ENCODE peak calls at places on chromosomes 1 and 21, in seven cellular contexts. K is GM12865, C is aorta, E is cardiac muscle cell, Y is NCI-H446 treated with DMSO at 0.1 percent for 48 hours, N is foreskin keratinocyte, F is fibroblast of mammary gland. A is an unnamed sample.

GRCh38 chr1:96722161-96722908 is 751 bp downstream of the PTBP2 start:
- DNase-seq in K (peak; percentile 22), C (peak; percentile 88), E (peak; percentile 75), Y (no peak), N (peak; percentile 44), F (peak; percentile 54), A (peak; percentile 87)

GRCh38 chr1:20125091-20125490 is 5.8 kb upstream of the PLA2G2D start:
- DNase-seq in K (no peak), C (no peak), E (peak; percentile 40), Y (no peak), N (peak; percentile 75), F (no peak), A (no peak)

GRCh38 chr1:202234331-202235002 is 40.9 kb downstream of the LGR6 start:
- DNase-seq in K (no peak), C (no peak), E (no peak), Y (no peak), N (peak; percentile 35), F (peak; percentile 18), A (no peak)

GRCh38 chr1:226891846-226892533 is 21.6 kb downstream of the PSEN2 start:
- DNase-seq in K (no peak), C (peak; percentile 58), E (peak; percentile 59), Y (no peak), N (no peak), F (peak; percentile 22), A (peak; percentile 54)

GRCh38 chr1:237562247-237562823 is 328.4 kb downstream of the ZP4 start:
- DNase-seq in K (peak; percentile 71), C (no peak), E (peak; percentile 80), Y (peak; percentile 60), N (peak; percentile 70), F (peak; percentile 74), A (peak; percentile 47)

GRCh38 chr1:151520359-151520758 is 9.2 kb downstream of the CGN start:
- DNase-seq in K (no peak), C (peak; percentile 9), E (no peak), Y (no peak), N (no peak), F (no peak), A (no peak)

GRCh38 chr1:156149374-156150106 is 3.8 kb upstream of the SEMA4A start:
- DNase-seq in K (peak; percentile 93), C (peak; percentile 84), E (no peak), Y (no peak), N (no peak), F (no peak), A (no peak)

GRCh38 chr1:67597336-67597735 is 87.7 kb upstream of the GADD45A start:
- DNase-seq in K (no peak), C (no peak), E (no peak), Y (no peak), N (no peak), F (no peak), A (no peak)

GRCh38 chr1:75908717-75909152 is 23.5 kb downstream of the ASB17 start:
- DNase-seq in K (peak; percentile 72), C (no peak), E (peak; percentile 65), Y (peak; percentile 10), N (peak; percentile 50), F (peak; percentile 54), A (peak; percentile 1)

GRCh38 chr1:101388904-101389546 is 152.2 kb downstream of the S1PR1 start:
- DNase-seq in K (peak; percentile 94), C (no peak), E (peak; percentile 23), Y (no peak), N (no peak), F (peak; percentile 11), A (no peak)

GRCh38 chr1:34162852-34163766 is 1.9 kb downstream of the CSMD2 start:
- DNase-seq in K (peak; percentile 64), C (peak; percentile 93), E (peak; percentile 86), Y (no peak), N (peak; percentile 60), F (peak; percentile 87), A (peak; percentile 98)

GRCh38 chr1:91804546-91805023 is 81.4 kb downstream of the TGFBR3 start:
- DNase-seq in K (peak; percentile 91), C (no peak), E (peak; percentile 70), Y (no peak), N (peak; percentile 94), F (peak; percentile 92), A (no peak)

GRCh38 chr21:33760641-33761103 is 118.4 kb downstream of the ITSN1 start:
- DNase-seq in K (no peak), C (no peak), E (peak; percentile 52), Y (no peak), N (no peak), F (peak; percentile 76), A (peak; percentile 53)

GRCh38 chr1:153677718-153678518 is 570 bp upstream of the NPR1 start:
- DNase-seq in K (peak; percentile 70), C (peak; percentile 79), E (peak; percentile 69), Y (peak; percentile 14), N (peak; percentile 23), F (peak; percentile 61), A (peak; percentile 77)